ENCODE peak calls at places on chromosomes 7 and 10, in nine cellular contexts. One of them, this sample, is unnamed.

GRCh38 chr7:8371742-8372141 is 61.7 kb upstream of the NXPH1 start:
- DNase-seq in AG09319: no peak
- DNase-seq in GM04504: no peak
- DNase-seq in T-helper 2 cell: no peak
- DNase-seq in cardiac septum: no peak
- DNase-seq in stomach: no peak
- DNase-seq in nephron progenitor cell: no peak
- DNase-seq in NCI-H1417: peak; percentile 26
- DNase-seq in activated gamma-delta T cell treated with Interleukin-2 at 50 U/mL for 16 hours: no peak
- DNase-seq in this sample: no peak

GRCh38 chr10:99976886-99977391 is 32.8 kb downstream of the DNMBP start:
- DNase-seq in nephron progenitor cell: no peak
- DNase-seq in AG09319: peak; percentile 70
- DNase-seq in GM04504: peak; percentile 84
- DNase-seq in T-helper 2 cell: no peak
- DNase-seq in stomach: no peak
- DNase-seq in activated gamma-delta T cell treated with Interleukin-2 at 50 U/mL for 16 hours: no peak
- DNase-seq in cardiac septum: no peak
- DNase-seq in NCI-H1417: no peak
- DNase-seq in this sample: no peak

GRCh38 chr7:118232837-118233236 is 8.3 kb downstream of the ANKRD7 start:
- DNase-seq in NCI-H1417: no peak
- DNase-seq in AG09319: no peak
- DNase-seq in T-helper 2 cell: no peak
- DNase-seq in stomach: no peak
- DNase-seq in nephron progenitor cell: no peak
- DNase-seq in GM04504: no peak
- DNase-seq in activated gamma-delta T cell treated with Interleukin-2 at 50 U/mL for 16 hours: no peak
- DNase-seq in cardiac septum: no peak
- DNase-seq in this sample: no peak

GRCh38 chr7:43562383-43562782 is 20.5 kb upstream of the STK17A start:
- DNase-seq in activated gamma-delta T cell treated with Interleukin-2 at 50 U/mL for 16 hours: no peak
- DNase-seq in cardiac septum: no peak
- DNase-seq in stomach: no peak
- DNase-seq in nephron progenitor cell: no peak
- DNase-seq in NCI-H1417: no peak
- DNase-seq in T-helper 2 cell: no peak
- DNase-seq in GM04504: no peak
- DNase-seq in AG09319: no peak
- DNase-seq in this sample: no peak

GRCh38 chr7:23864984-23865383 is 155.0 kb downstream of the STK31 start:
- DNase-seq in stomach: no peak
- DNase-seq in NCI-H1417: no peak
- DNase-seq in T-helper 2 cell: no peak
- DNase-seq in AG09319: peak; percentile 14
- DNase-seq in GM04504: peak; percentile 32
- DNase-seq in cardiac septum: no peak
- DNase-seq in nephron progenitor cell: no peak
- DNase-seq in activated gamma-delta T cell treated with Interleukin-2 at 50 U/mL for 16 hours: no peak
- DNase-seq in this sample: no peak

GRCh38 chr7:126727930-126728331 is 524.8 kb downstream of the GRM8 start:
- DNase-seq in stomach: no peak
- DNase-seq in T-helper 2 cell: no peak
- DNase-seq in NCI-H1417: no peak
- DNase-seq in GM04504: peak; percentile 12
- DNase-seq in activated gamma-delta T cell treated with Interleukin-2 at 50 U/mL for 16 hours: no peak
- DNase-seq in nephron progenitor cell: no peak
- DNase-seq in cardiac septum: no peak
- DNase-seq in AG09319: no peak
- DNase-seq in this sample: no peak

GRCh38 chr10:96556003-96556402 is 30.8 kb downstream of the TM9SF3 start:
- DNase-seq in cardiac septum: no peak
- DNase-seq in T-helper 2 cell: no peak
- DNase-seq in AG09319: no peak
- DNase-seq in NCI-H1417: peak; percentile 14
- DNase-seq in activated gamma-delta T cell treated with Interleukin-2 at 50 U/mL for 16 hours: no peak
- DNase-seq in nephron progenitor cell: no peak
- DNase-seq in GM04504: no peak
- DNase-seq in stomach: no peak
- DNase-seq in this sample: peak; percentile 7

GRCh38 chr7:131424219-131424822 is 96.6 kb downstream of the MKLN1 start:
- DNase-seq in cardiac septum: no peak
- DNase-seq in GM04504: peak; percentile 20
- DNase-seq in activated gamma-delta T cell treated with Interleukin-2 at 50 U/mL for 16 hours: no peak
- DNase-seq in nephron progenitor cell: no peak
- DNase-seq in AG09319: no peak
- DNase-seq in stomach: no peak
- DNase-seq in NCI-H1417: peak; percentile 68
- DNase-seq in T-helper 2 cell: no peak
- DNase-seq in this sample: peak; percentile 52

GRCh38 chr7:39413866-39414668 is 152.1 kb upstream of the YAE1 start:
- DNase-seq in cardiac septum: no peak
- DNase-seq in activated gamma-delta T cell treated with Interleukin-2 at 50 U/mL for 16 hours: peak; percentile 22
- DNase-seq in T-helper 2 cell: peak; percentile 10
- DNase-seq in AG09319: no peak
- DNase-seq in GM04504: no peak
- DNase-seq in stomach: peak; percentile 50
- DNase-seq in NCI-H1417: peak; percentile 59
- DNase-seq in nephron progenitor cell: peak; percentile 81
- DNase-seq in this sample: peak; percentile 74

GRCh38 chr7:33590902-33591301 is 314.4 kb upstream of the BMPER start:
- DNase-seq in activated gamma-delta T cell treated with Interleukin-2 at 50 U/mL for 16 hours: no peak
- DNase-seq in cardiac septum: no peak
- DNase-seq in T-helper 2 cell: no peak
- DNase-seq in GM04504: no peak
- DNase-seq in nephron progenitor cell: no peak
- DNase-seq in stomach: no peak
- DNase-seq in AG09319: no peak
- DNase-seq in NCI-H1417: no peak
- DNase-seq in this sample: no peak

GRCh38 chr10:91137822-91138221 is 82.6 kb upstream of the PCGF5 start:
- DNase-seq in T-helper 2 cell: no peak
- DNase-seq in nephron progenitor cell: no peak
- DNase-seq in cardiac septum: no peak
- DNase-seq in activated gamma-delta T cell treated with Interleukin-2 at 50 U/mL for 16 hours: no peak
- DNase-seq in NCI-H1417: peak; percentile 86
- DNase-seq in stomach: no peak
- DNase-seq in GM04504: no peak
- DNase-seq in AG09319: no peak
- DNase-seq in this sample: peak; percentile 15

GRCh38 chr7:141320287-141320686 is 230.9 kb upstream of the AGK start:
- DNase-seq in cardiac septum: no peak
- DNase-seq in nephron progenitor cell: no peak
- DNase-seq in T-helper 2 cell: no peak
- DNase-seq in stomach: no peak
- DNase-seq in GM04504: no peak
- DNase-seq in AG09319: no peak
- DNase-seq in NCI-H1417: no peak
- DNase-seq in activated gamma-delta T cell treated with Interleukin-2 at 50 U/mL for 16 hours: no peak
- DNase-seq in this sample: no peak

GRCh38 chr10:79331709-79332108 is 15.6 kb upstream of the PPIF start:
- DNase-seq in AG09319: peak; percentile 50
- DNase-seq in cardiac septum: peak; percentile 85
- DNase-seq in nephron progenitor cell: no peak
- DNase-seq in NCI-H1417: no peak
- DNase-seq in T-helper 2 cell: peak; percentile 78
- DNase-seq in stomach: no peak
- DNase-seq in activated gamma-delta T cell treated with Interleukin-2 at 50 U/mL for 16 hours: peak; percentile 26
- DNase-seq in GM04504: peak; percentile 75
- DNase-seq in this sample: peak; percentile 70

GRCh38 chr7:31071316-31071715 is 19.2 kb downstream of the ADCYAP1R1 start:
- DNase-seq in cardiac septum: no peak
- DNase-seq in stomach: no peak
- DNase-seq in NCI-H1417: no peak
- DNase-seq in activated gamma-delta T cell treated with Interleukin-2 at 50 U/mL for 16 hours: no peak
- DNase-seq in GM04504: no peak
- DNase-seq in T-helper 2 cell: no peak
- DNase-seq in nephron progenitor cell: no peak
- DNase-seq in AG09319: no peak
- DNase-seq in this sample: no peak

GRCh38 chr10:122121059-122121458 is 132.1 kb downstream of the TACC2 start:
- DNase-seq in AG09319: no peak
- DNase-seq in GM04504: no peak
- DNase-seq in nephron progenitor cell: no peak
- DNase-seq in activated gamma-delta T cell treated with Interleukin-2 at 50 U/mL for 16 hours: no peak
- DNase-seq in NCI-H1417: peak; percentile 6
- DNase-seq in stomach: peak; percentile 41
- DNase-seq in cardiac septum: no peak
- DNase-seq in T-helper 2 cell: no peak
- DNase-seq in this sample: no peak